ENCODE peak calls at places on chromosomes 7 and 10, in eight cellular contexts. One of them, this sample, is unnamed.

GRCh38 chr7:128830231-128831177 is at the start of gene FLNC:
- DNase-seq in CD4-positive, CD25-positive, alpha-beta regulatory T cell: no peak
- DNase-seq in PC-3: peak; percentile 44
- DNase-seq in CD8-positive, alpha-beta T cell: no peak
- DNase-seq in fibroblast of mammary gland: peak; percentile 42
- DNase-seq in cardiac muscle cell: peak; percentile 86
- DNase-seq in AG09309: no peak
- DNase-seq in H7: peak; percentile 81
- DNase-seq in this sample: no peak

GRCh38 chr10:101693701-101694055 is 1.3 kb downstream of the FBXW4 start:
- DNase-seq in CD4-positive, CD25-positive, alpha-beta regulatory T cell: no peak
- DNase-seq in PC-3: peak; percentile 17
- DNase-seq in H7: no peak
- DNase-seq in fibroblast of mammary gland: peak; percentile 64
- DNase-seq in AG09309: no peak
- DNase-seq in CD8-positive, alpha-beta T cell: no peak
- DNase-seq in cardiac muscle cell: peak; percentile 52
- DNase-seq in this sample: peak; percentile 31

GRCh38 chr7:112080974-112081373 is 125.2 kb downstream of the DOCK4 start:
- DNase-seq in fibroblast of mammary gland: no peak
- DNase-seq in AG09309: no peak
- DNase-seq in cardiac muscle cell: no peak
- DNase-seq in H7: no peak
- DNase-seq in PC-3: peak; percentile 25
- DNase-seq in CD8-positive, alpha-beta T cell: no peak
- DNase-seq in CD4-positive, CD25-positive, alpha-beta regulatory T cell: no peak
- DNase-seq in this sample: peak; percentile 30

GRCh38 chr7:90298145-90299038 is 22.7 kb downstream of the FAM237B start:
- DNase-seq in CD4-positive, CD25-positive, alpha-beta regulatory T cell: no peak
- DNase-seq in fibroblast of mammary gland: peak; percentile 85
- DNase-seq in AG09309: peak; percentile 44
- DNase-seq in CD8-positive, alpha-beta T cell: no peak
- DNase-seq in PC-3: peak; percentile 71
- DNase-seq in cardiac muscle cell: peak; percentile 41
- DNase-seq in H7: peak; percentile 23
- DNase-seq in this sample: peak; percentile 7

GRCh38 chr10:75995041-75995430 is 563.6 kb downstream of the LRMDA start:
- DNase-seq in CD4-positive, CD25-positive, alpha-beta regulatory T cell: no peak
- DNase-seq in fibroblast of mammary gland: no peak
- DNase-seq in PC-3: no peak
- DNase-seq in CD8-positive, alpha-beta T cell: no peak
- DNase-seq in H7: no peak
- DNase-seq in cardiac muscle cell: no peak
- DNase-seq in AG09309: no peak
- DNase-seq in this sample: no peak

GRCh38 chr10:114819313-114819712 is 2.3 kb upstream of the FHIP2A start:
- DNase-seq in cardiac muscle cell: no peak
- DNase-seq in H7: no peak
- DNase-seq in fibroblast of mammary gland: no peak
- DNase-seq in CD8-positive, alpha-beta T cell: no peak
- DNase-seq in PC-3: peak; percentile 43
- DNase-seq in CD4-positive, CD25-positive, alpha-beta regulatory T cell: no peak
- DNase-seq in AG09309: no peak
- DNase-seq in this sample: no peak

GRCh38 chr7:158328376-158329013 is 259.1 kb downstream of the PTPRN2 start:
- DNase-seq in H7: no peak
- DNase-seq in cardiac muscle cell: no peak
- DNase-seq in AG09309: no peak
- DNase-seq in CD8-positive, alpha-beta T cell: no peak
- DNase-seq in fibroblast of mammary gland: no peak
- DNase-seq in PC-3: no peak
- DNase-seq in CD4-positive, CD25-positive, alpha-beta regulatory T cell: no peak
- DNase-seq in this sample: no peak

GRCh38 chr7:88927-89921 is 103.1 kb upstream of the FAM20C start:
- DNase-seq in CD4-positive, CD25-positive, alpha-beta regulatory T cell: no peak
- DNase-seq in cardiac muscle cell: no peak
- DNase-seq in H7: peak; percentile 54
- DNase-seq in AG09309: peak; percentile 81
- DNase-seq in PC-3: peak; percentile 87
- DNase-seq in fibroblast of mammary gland: peak; percentile 98
- DNase-seq in CD8-positive, alpha-beta T cell: no peak
- DNase-seq in this sample: no peak

GRCh38 chr7:41817386-41817785 is 114.5 kb upstream of the INHBA start:
- DNase-seq in CD4-positive, CD25-positive, alpha-beta regulatory T cell: no peak
- DNase-seq in AG09309: no peak
- DNase-seq in cardiac muscle cell: no peak
- DNase-seq in CD8-positive, alpha-beta T cell: no peak
- DNase-seq in fibroblast of mammary gland: peak; percentile 70
- DNase-seq in PC-3: peak; percentile 30
- DNase-seq in H7: no peak
- DNase-seq in this sample: no peak

GRCh38 chr10:24008164-24009066 is 200.5 kb upstream of the KIAA1217 start:
- DNase-seq in CD4-positive, CD25-positive, alpha-beta regulatory T cell: no peak
- DNase-seq in PC-3: peak; percentile 4
- DNase-seq in AG09309: no peak
- DNase-seq in fibroblast of mammary gland: peak; percentile 71
- DNase-seq in CD8-positive, alpha-beta T cell: no peak
- DNase-seq in cardiac muscle cell: peak; percentile 60
- DNase-seq in H7: no peak
- DNase-seq in this sample: no peak

GRCh38 chr10:114932945-114933344 is 5.0 kb upstream of the TRUB1 start:
- DNase-seq in CD4-positive, CD25-positive, alpha-beta regulatory T cell: no peak
- DNase-seq in cardiac muscle cell: no peak
- DNase-seq in H7: no peak
- DNase-seq in PC-3: no peak
- DNase-seq in AG09309: no peak
- DNase-seq in CD8-positive, alpha-beta T cell: no peak
- DNase-seq in fibroblast of mammary gland: no peak
- DNase-seq in this sample: no peak

GRCh38 chr10:83680470-83680891 is 458.8 kb upstream of the GHITM start:
- DNase-seq in H7: no peak
- DNase-seq in AG09309: no peak
- DNase-seq in CD4-positive, CD25-positive, alpha-beta regulatory T cell: no peak
- DNase-seq in cardiac muscle cell: no peak
- DNase-seq in PC-3: no peak
- DNase-seq in CD8-positive, alpha-beta T cell: no peak
- DNase-seq in fibroblast of mammary gland: no peak
- DNase-seq in this sample: no peak

GRCh38 chr10:132904169-132904813 is 38.1 kb downstream of the CFAP46 start:
- DNase-seq in PC-3: peak; percentile 68
- DNase-seq in AG09309: no peak
- DNase-seq in H7: peak; percentile 92
- DNase-seq in cardiac muscle cell: peak; percentile 56
- DNase-seq in CD8-positive, alpha-beta T cell: no peak
- DNase-seq in CD4-positive, CD25-positive, alpha-beta regulatory T cell: no peak
- DNase-seq in fibroblast of mammary gland: peak; percentile 34
- DNase-seq in this sample: peak; percentile 11

GRCh38 chr7:35463176-35463575 is 209.3 kb upstream of the TBX20 start:
- DNase-seq in cardiac muscle cell: no peak
- DNase-seq in H7: no peak
- DNase-seq in CD4-positive, CD25-positive, alpha-beta regulatory T cell: no peak
- DNase-seq in AG09309: no peak
- DNase-seq in CD8-positive, alpha-beta T cell: no peak
- DNase-seq in PC-3: no peak
- DNase-seq in fibroblast of mammary gland: no peak
- DNase-seq in this sample: peak; percentile 1

GRCh38 chr10:56662765-56663447 is 301.8 kb upstream of the ZWINT start:
- DNase-seq in PC-3: no peak
- DNase-seq in CD4-positive, CD25-positive, alpha-beta regulatory T cell: no peak
- DNase-seq in H7: no peak
- DNase-seq in fibroblast of mammary gland: no peak
- DNase-seq in CD8-positive, alpha-beta T cell: no peak
- DNase-seq in cardiac muscle cell: no peak
- DNase-seq in AG09309: no peak
- DNase-seq in this sample: no peak

GRCh38 chr10:60167056-60167455 is 222.6 kb downstream of the ANK3 start:
- DNase-seq in H7: no peak
- DNase-seq in fibroblast of mammary gland: no peak
- DNase-seq in CD8-positive, alpha-beta T cell: no peak
- DNase-seq in cardiac muscle cell: no peak
- DNase-seq in CD4-positive, CD25-positive, alpha-beta regulatory T cell: no peak
- DNase-seq in AG09309: no peak
- DNase-seq in PC-3: no peak
- DNase-seq in this sample: no peak

GRCh38 chr7:127708788-127709187 is 56.8 kb downstream of the SND1 start:
- DNase-seq in AG09309: peak; percentile 91
- DNase-seq in H7: no peak
- DNase-seq in PC-3: peak; percentile 80
- DNase-seq in CD4-positive, CD25-positive, alpha-beta regulatory T cell: peak; percentile 53
- DNase-seq in cardiac muscle cell: peak; percentile 87
- DNase-seq in fibroblast of mammary gland: peak; percentile 91
- DNase-seq in CD8-positive, alpha-beta T cell: peak; percentile 47
- DNase-seq in this sample: peak; percentile 68

GRCh38 chr10:64394744-64395143 is 873.5 kb downstream of the REEP3 start:
- DNase-seq in CD8-positive, alpha-beta T cell: no peak
- DNase-seq in H7: no peak
- DNase-seq in AG09309: no peak
- DNase-seq in CD4-positive, CD25-positive, alpha-beta regulatory T cell: no peak
- DNase-seq in fibroblast of mammary gland: peak; percentile 12
- DNase-seq in PC-3: peak; percentile 29
- DNase-seq in cardiac muscle cell: no peak
- DNase-seq in this sample: no peak

GRCh38 chr7:31775511-31775910 is 88.5 kb downstream of the PPP1R17 start:
- DNase-seq in H7: no peak
- DNase-seq in PC-3: peak; percentile 54
- DNase-seq in CD8-positive, alpha-beta T cell: no peak
- DNase-seq in AG09309: no peak
- DNase-seq in cardiac muscle cell: no peak
- DNase-seq in CD4-positive, CD25-positive, alpha-beta regulatory T cell: no peak
- DNase-seq in fibroblast of mammary gland: no peak
- DNase-seq in this sample: no peak

GRCh38 chr7:75039166-75039565 is 34.4 kb downstream of the RCC1L start:
- DNase-seq in CD4-positive, CD25-positive, alpha-beta regulatory T cell: no peak
- DNase-seq in CD8-positive, alpha-beta T cell: no peak
- DNase-seq in PC-3: peak; percentile 3
- DNase-seq in H7: no peak
- DNase-seq in fibroblast of mammary gland: no peak
- DNase-seq in AG09309: no peak
- DNase-seq in cardiac muscle cell: no peak
- DNase-seq in this sample: no peak

GRCh38 chr7:9978111-9979064 is 995.3 kb upstream of the PHF14 start:
- DNase-seq in CD4-positive, CD25-positive, alpha-beta regulatory T cell: no peak
- DNase-seq in cardiac muscle cell: peak; percentile 77
- DNase-seq in H7: no peak
- DNase-seq in AG09309: no peak
- DNase-seq in CD8-positive, alpha-beta T cell: no peak
- DNase-seq in fibroblast of mammary gland: no peak
- DNase-seq in PC-3: no peak
- DNase-seq in this sample: no peak

GRCh38 chr10:72068901-72069446 is 19.4 kb downstream of the SPOCK2 start:
- DNase-seq in H7: peak; percentile 43
- DNase-seq in fibroblast of mammary gland: no peak
- DNase-seq in AG09309: no peak
- DNase-seq in CD8-positive, alpha-beta T cell: no peak
- DNase-seq in cardiac muscle cell: no peak
- DNase-seq in CD4-positive, CD25-positive, alpha-beta regulatory T cell: no peak
- DNase-seq in PC-3: no peak
- DNase-seq in this sample: no peak
- H3K4me3 ChIP-seq in H7: no peak overlapping the region
- H3K4me3 ChIP-seq in fibroblast of mammary gland: no peak overlapping the region
- H3K4me3 ChIP-seq in AG09309: no peak overlapping the region
- H3K4me3 ChIP-seq in CD8-positive, alpha-beta T cell: no peak overlapping the region
- H3K4me3 ChIP-seq in cardiac muscle cell: no peak overlapping the region
- H3K4me3 ChIP-seq in CD4-positive, CD25-positive, alpha-beta regulatory T cell: no peak overlapping the region
- H3K4me3 ChIP-seq in PC-3: no peak overlapping the region
- H3K4me3 ChIP-seq in this sample: no peak overlapping the region

GRCh38 chr7:157043745-157044144 is 33.3 kb upstream of the MNX1 start:
- DNase-seq in cardiac muscle cell: no peak
- DNase-seq in fibroblast of mammary gland: peak; percentile 86
- DNase-seq in H7: no peak
- DNase-seq in CD4-positive, CD25-positive, alpha-beta regulatory T cell: no peak
- DNase-seq in AG09309: peak; percentile 73
- DNase-seq in CD8-positive, alpha-beta T cell: no peak
- DNase-seq in PC-3: no peak
- DNase-seq in this sample: no peak
- H3K4me3 ChIP-seq in cardiac muscle cell: no peak overlapping the region
- H3K4me3 ChIP-seq in fibroblast of mammary gland: peak overlapping the region; percentile 6
- H3K4me3 ChIP-seq in H7: no peak overlapping the region
- H3K4me3 ChIP-seq in CD4-positive, CD25-positive, alpha-beta regulatory T cell: no peak overlapping the region
- H3K4me3 ChIP-seq in AG09309: no peak overlapping the region
- H3K4me3 ChIP-seq in CD8-positive, alpha-beta T cell: no peak overlapping the region
- H3K4me3 ChIP-seq in PC-3: no peak overlapping the region
- H3K4me3 ChIP-seq in this sample: no peak overlapping the region

GRCh38 chr10:18504161-18504560 is 147.2 kb downstream of the NSUN6 start:
- DNase-seq in H7: no peak
- DNase-seq in fibroblast of mammary gland: no peak
- DNase-seq in PC-3: no peak
- DNase-seq in CD8-positive, alpha-beta T cell: no peak
- DNase-seq in cardiac muscle cell: no peak
- DNase-seq in CD4-positive, CD25-positive, alpha-beta regulatory T cell: no peak
- DNase-seq in AG09309: no peak
- DNase-seq in this sample: no peak

GRCh38 chr10:18500576-18500975 is 150.8 kb downstream of the NSUN6 start:
- DNase-seq in CD4-positive, CD25-positive, alpha-beta regulatory T cell: no peak
- DNase-seq in cardiac muscle cell: no peak
- DNase-seq in PC-3: no peak
- DNase-seq in AG09309: no peak
- DNase-seq in fibroblast of mammary gland: no peak
- DNase-seq in CD8-positive, alpha-beta T cell: no peak
- DNase-seq in H7: no peak
- DNase-seq in this sample: no peak

GRCh38 chr10:18501610-18502009 is 149.8 kb downstream of the NSUN6 start:
- DNase-seq in CD8-positive, alpha-beta T cell: no peak
- DNase-seq in CD4-positive, CD25-positive, alpha-beta regulatory T cell: no peak
- DNase-seq in fibroblast of mammary gland: no peak
- DNase-seq in AG09309: no peak
- DNase-seq in PC-3: no peak
- DNase-seq in H7: no peak
- DNase-seq in cardiac muscle cell: no peak
- DNase-seq in this sample: no peak

GRCh38 chr10:18497955-18498354 is 153.4 kb downstream of the NSUN6 start:
- DNase-seq in H7: no peak
- DNase-seq in CD8-positive, alpha-beta T cell: no peak
- DNase-seq in cardiac muscle cell: no peak
- DNase-seq in fibroblast of mammary gland: no peak
- DNase-seq in AG09309: no peak
- DNase-seq in PC-3: no peak
- DNase-seq in CD4-positive, CD25-positive, alpha-beta regulatory T cell: no peak
- DNase-seq in this sample: no peak

GRCh38 chr10:18501198-18501597 is 150.2 kb downstream of the NSUN6 start:
- DNase-seq in cardiac muscle cell: no peak
- DNase-seq in H7: no peak
- DNase-seq in CD8-positive, alpha-beta T cell: no peak
- DNase-seq in CD4-positive, CD25-positive, alpha-beta regulatory T cell: no peak
- DNase-seq in AG09309: no peak
- DNase-seq in PC-3: peak; percentile 47
- DNase-seq in fibroblast of mammary gland: peak; percentile 62
- DNase-seq in this sample: no peak
- H3K4me3 ChIP-seq in cardiac muscle cell: no peak overlapping the region
- H3K4me3 ChIP-seq in H7: no peak overlapping the region
- H3K4me3 ChIP-seq in CD8-positive, alpha-beta T cell: no peak overlapping the region
- H3K4me3 ChIP-seq in CD4-positive, CD25-positive, alpha-beta regulatory T cell: peak overlapping the region; percentile 51
- H3K4me3 ChIP-seq in AG09309: no peak overlapping the region
- H3K4me3 ChIP-seq in PC-3: peak overlapping the region; percentile 55
- H3K4me3 ChIP-seq in fibroblast of mammary gland: no peak overlapping the region
- H3K4me3 ChIP-seq in this sample: no peak overlapping the region

DNA sequence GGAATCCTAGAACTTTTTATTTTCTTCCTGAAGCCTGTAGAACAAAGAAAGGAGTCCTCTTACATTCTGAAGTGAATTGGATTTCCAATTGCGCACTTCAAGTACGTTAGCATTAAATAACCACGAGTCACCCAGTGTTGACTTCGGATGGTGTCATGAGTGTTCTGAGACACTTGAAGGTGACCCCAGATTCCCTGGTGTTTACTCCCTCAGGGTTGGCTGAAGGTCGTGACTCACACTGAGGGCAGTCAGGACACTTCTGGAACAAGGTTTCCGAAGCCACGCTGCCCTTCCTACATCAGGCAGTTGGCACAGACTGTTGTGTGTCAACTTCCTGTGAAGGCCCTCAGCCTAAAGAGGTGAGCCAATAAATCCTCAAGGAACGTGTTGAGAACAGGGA is 186.6 kb upstream of the CELF2 start:
- DNase-seq in H7: no peak
- DNase-seq in cardiac muscle cell: no peak
- DNase-seq in PC-3: peak; percentile 4
- DNase-seq in AG09309: peak; percentile 46
- DNase-seq in CD8-positive, alpha-beta T cell: no peak
- DNase-seq in CD4-positive, CD25-positive, alpha-beta regulatory T cell: no peak
- DNase-seq in fibroblast of mammary gland: peak; percentile 100
- DNase-seq in this sample: no peak
- H3K4me3 ChIP-seq in H7: no peak overlapping the region
- H3K4me3 ChIP-seq in cardiac muscle cell: no peak overlapping the region
- H3K4me3 ChIP-seq in PC-3: no peak overlapping the region
- H3K4me3 ChIP-seq in AG09309: no peak overlapping the region
- H3K4me3 ChIP-seq in CD8-positive, alpha-beta T cell: no peak overlapping the region
- H3K4me3 ChIP-seq in CD4-positive, CD25-positive, alpha-beta regulatory T cell: no peak overlapping the region
- H3K4me3 ChIP-seq in fibroblast of mammary gland: no peak overlapping the region
- H3K4me3 ChIP-seq in this sample: no peak overlapping the region